ENCODE peak calls at places on chromosome 4, in eight cellular contexts. C is HepG2, W is HCT116, V is GM23338, D is breast epithelium, B is endothelial cell of umbilical vein, P is sigmoid colon, S is K562. J is an unnamed sample. For H3K27me3, the result is how much of the 10 kb centered on the place peaks cover.

GRCh38 chr4:177441061-177441802 is 1.0 kb downstream of the AGA start:
- DNase-seq in B (no peak), V (peak), S (peak), D (no peak), C (peak), P (no peak), W (no peak), J (no peak)

GRCh38 chr4:184415071-184415470 is 59.3 kb downstream of the IRF2 start:
- DNase-seq in W (no peak), B (no peak), P (no peak), V (no peak), C (no peak), S (no peak), D (no peak), J (no peak)

GRCh38 chr4:147550626-147551250 is 66.5 kb upstream of the TMEM184C start:
- DNase-seq in S (no peak), D (no peak), P (no peak), W (no peak), V (no peak), C (no peak), B (peak), J (no peak)

GRCh38 chr4:82898322-82899243 is 2.0 kb upstream of the THAP9 start:
- DNase-seq in C (no peak), B (peak), P (no peak), S (no peak), V (no peak), W (no peak), D (no peak), J (no peak)

GRCh38 chr4:169774466-169775445 is 17.0 kb upstream of the HPF1 start:
- DNase-seq in V (peak), C (no peak), W (no peak), D (no peak), S (peak), P (no peak), B (peak), J (no peak)

GRCh38 chr4:2696423-2696822 is 59.7 kb downstream of the TNIP2 start:
- DNase-seq in W (no peak), P (no peak), V (no peak), D (no peak), S (no peak), B (no peak), C (no peak), J (no peak)

GRCh38 chr4:74267998-74268606 is 40.2 kb upstream of the EPGN start:
- DNase-seq in B (peak), S (no peak), W (peak), D (no peak), C (no peak), P (no peak), V (no peak), J (no peak)

GRCh38 chr4:39621582-39621981 is 17.1 kb downstream of the SMIM14 start:
- DNase-seq in W (peak), V (peak), D (no peak), B (peak), S (no peak), C (peak), P (no peak), J (no peak)

GRCh38 chr4:14087459-14087858 is 459.9 kb upstream of the BOD1L1 start:
- DNase-seq in B (no peak), P (no peak), V (no peak), D (no peak), W (no peak), C (no peak), S (no peak), J (no peak)

GRCh38 chr4:114028071-114028470 is 48.6 kb upstream of the ARSJ start:
- DNase-seq in B (peak), S (no peak), V (no peak), D (no peak), P (no peak), C (no peak), W (no peak), J (no peak)

GRCh38 chr4:73028621-73029020 is 40.9 kb downstream of the COX18 start:
- DNase-seq in C (no peak), V (no peak), P (no peak), S (no peak), D (no peak), W (no peak), B (no peak), J (no peak)

GRCh38 chr4:111641813-111642579 is 503.3 kb upstream of the FAM241A start:
- DNase-seq in W (peak), S (peak), B (peak), C (peak), D (peak), V (peak), P (peak), J (peak)

GRCh38 chr4:74733760-74734159 is 60.6 kb downstream of the BTC start:
- DNase-seq in B (no peak), S (no peak), C (no peak), W (no peak), P (no peak), V (no peak), D (no peak), J (no peak)

GRCh38 chr4:95165926-95166524 is 382.7 kb downstream of the UNC5C start:
- DNase-seq in V (peak), C (peak), W (peak), D (no peak), S (peak), P (no peak), B (peak), J (peak)

GRCh38 chr4:85955614-85956295 is 404.1 kb downstream of the MAPK10 start:
- DNase-seq in D (no peak), P (no peak), B (no peak), C (no peak), S (no peak), V (peak), W (no peak), J (no peak)

GRCh38 chr4:58981828-58982227 is 1871.6 kb upstream of the IGFBP7 start:
- DNase-seq in P (no peak), S (no peak), B (no peak), W (no peak), C (no peak), V (no peak), D (no peak), J (no peak)

GRCh38 chr4:87150498-87151261 is 69.7 kb downstream of the KLHL8 start:
- DNase-seq in S (peak), B (peak), V (peak), P (no peak), W (peak), C (peak), D (no peak), J (peak)

GRCh38 chr4:120078216-120078615 is 11.6 kb upstream of the MAD2L1 start:
- DNase-seq in W (no peak), D (no peak), P (no peak), V (no peak), C (no peak), B (no peak), S (no peak), J (no peak)

GRCh38 chr4:6942238-6942800 is 32.7 kb downstream of the TBC1D14 start:
- DNase-seq in W (peak), C (no peak), B (peak), P (no peak), S (peak), V (no peak), D (no peak), J (no peak)

GRCh38 chr4:168636506-168637176 is 139.8 kb downstream of the PALLD start:
- DNase-seq in B (peak), W (no peak), D (no peak), S (no peak), P (no peak), V (no peak), C (no peak), J (no peak)

GRCh38 chr4:92254767-92255442 is 48.9 kb upstream of the GRID2 start:
- DNase-seq in P (no peak), V (peak), C (no peak), B (no peak), W (no peak), D (no peak), S (no peak), J (no peak)

GRCh38 chr4:48254381-48255072 is 15.1 kb downstream of the TEC start:
- DNase-seq in V (no peak), C (no peak), S (no peak), P (no peak), D (no peak), B (no peak), W (no peak), J (no peak)

GRCh38 chr4:910366-911091 is 21.6 kb downstream of the GAK start:
- DNase-seq in B (no peak), W (no peak), P (no peak), S (no peak), V (no peak), C (no peak), D (no peak), J (no peak)

GRCh38 chr4:117783716-117784115 is 250.6 kb upstream of the NDST3 start:
- DNase-seq in S (no peak), W (no peak), V (no peak), D (no peak), C (no peak), P (no peak), B (peak), J (no peak)

GRCh38 chr4:15914291-15914690 is 24.2 kb downstream of the FGFBP1 start:
- DNase-seq in W (no peak), V (no peak), P (no peak), D (no peak), S (no peak), C (no peak), B (no peak), J (no peak)

GRCh38 chr4:162104459-162105124 is 59.2 kb downstream of the FSTL5 start:
- DNase-seq in V (peak), D (no peak), C (no peak), P (no peak), S (no peak), B (no peak), W (no peak), J (no peak)

GRCh38 chr4:82268050-82268825 is 105.6 kb downstream of the HNRNPD start:
- DNase-seq in S (peak), V (peak), P (peak), D (peak), C (peak), W (peak), B (peak), J (peak)

GRCh38 chr4:126113058-126113457 is 798.3 kb downstream of the FAT4 start:
- DNase-seq in V (no peak), C (no peak), W (no peak), B (no peak), D (no peak), S (no peak), P (no peak), J (no peak)

GRCh38 chr4:113878718-113879117 is 100.7 kb downstream of the ARSJ start:
- DNase-seq in C (peak), V (peak), W (no peak), S (no peak), D (no peak), B (peak), P (no peak), J (no peak)

GRCh38 chr4:932713-933070 is 432 bp downstream of the TMEM175 start:
- DNase-seq in V (no peak), B (no peak), W (no peak), C (peak), S (peak), P (no peak), D (no peak), J (no peak)

GRCh38 chr4:147447820-147448219 is 33.1 kb upstream of the EDNRA start:
- DNase-seq in C (no peak), D (no peak), W (no peak), S (no peak), B (no peak), V (no peak), P (no peak), J (no peak)

GRCh38 chr4:148634476-148634875 is 192.3 kb upstream of the NR3C2 start:
- DNase-seq in S (no peak), D (no peak), C (no peak), W (no peak), V (no peak), P (no peak), B (no peak), J (no peak)

GRCh38 chr4:54254915-54255246 is 25.8 kb downstream of the PDGFRA start:
- DNase-seq in S (no peak), D (no peak), V (no peak), P (no peak), C (no peak), W (no peak), B (no peak), J (no peak)

GRCh38 chr4:96670381-96670780 is 830.5 kb downstream of the PDHA2 start:
- DNase-seq in B (no peak), V (no peak), P (no peak), D (no peak), C (no peak), W (no peak), S (no peak), J (no peak)

GRCh38 chr4:153222790-153223417 is 18.7 kb downstream of the TRIM2 start:
- DNase-seq in B (peak), D (no peak), W (no peak), C (no peak), V (peak), S (no peak), P (peak), J (peak)

GRCh38 chr4:153221783-153222161 is 17.5 kb downstream of the TRIM2 start:
- DNase-seq in B (no peak), W (no peak), S (no peak), C (no peak), D (no peak), P (no peak), V (no peak), J (no peak)

GRCh38 chr4:153220709-153221367 is 16.6 kb downstream of the TRIM2 start:
- DNase-seq in D (no peak), B (no peak), W (no peak), S (no peak), C (no peak), P (no peak), V (no peak), J (no peak)

GRCh38 chr4:153223418-153223792 is 19.2 kb downstream of the TRIM2 start:
- DNase-seq in W (no peak), B (no peak), P (no peak), S (no peak), D (no peak), V (no peak), C (no peak), J (no peak)

DNA sequence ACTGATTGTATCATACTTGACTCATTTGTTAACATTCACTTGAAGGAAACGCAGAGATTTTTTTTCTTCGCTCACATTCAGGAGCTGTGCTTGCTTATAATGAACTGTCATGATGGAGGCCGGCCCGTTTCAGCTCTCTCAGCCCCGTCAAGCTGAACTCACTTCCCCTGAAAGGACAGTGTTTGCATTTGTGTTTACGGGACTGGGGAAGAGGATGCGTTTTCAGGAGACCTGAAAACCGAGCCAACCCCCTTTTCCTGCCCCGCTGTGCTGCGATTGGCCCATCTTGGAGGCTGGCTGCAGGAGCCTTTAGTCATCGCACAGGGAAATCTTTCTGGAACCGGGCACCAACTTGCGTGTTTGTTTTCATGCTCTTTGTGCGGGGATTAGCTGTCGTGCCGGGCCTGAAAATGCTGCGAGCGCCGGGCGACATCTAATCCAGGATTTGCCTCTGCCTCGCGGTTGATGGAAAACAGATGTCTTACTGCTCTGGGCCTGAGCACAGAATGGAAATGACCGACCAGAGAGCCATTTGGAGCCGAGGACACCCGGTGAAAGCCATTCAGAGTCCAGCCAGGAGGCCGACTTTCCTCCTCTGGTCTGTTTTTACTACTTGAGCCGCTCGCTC is 18.0 kb downstream of the TRIM2 start:
- DNase-seq in B (peak), S (no peak), V (peak), P (peak), D (peak), C (no peak), W (no peak), J (peak)
- TF ChIP-seq POLR2AphosphoS5 in B (no peak), S (no peak), V (no peak), P (peak), D (peak), C (no peak), W (no peak), J (peak)

GRCh38 chr4:80206541-80207171 is 9.4 kb downstream of the PRDM8 start:
- DNase-seq in B (peak), D (no peak), P (peak), S (no peak), C (no peak), W (no peak), V (peak), J (no peak)
- H3K27me3 ChIP-seq in B (under half), D (under half), P (under half), S (under half), C (under half), W (under half), V (half or more), J (under half)

DNA sequence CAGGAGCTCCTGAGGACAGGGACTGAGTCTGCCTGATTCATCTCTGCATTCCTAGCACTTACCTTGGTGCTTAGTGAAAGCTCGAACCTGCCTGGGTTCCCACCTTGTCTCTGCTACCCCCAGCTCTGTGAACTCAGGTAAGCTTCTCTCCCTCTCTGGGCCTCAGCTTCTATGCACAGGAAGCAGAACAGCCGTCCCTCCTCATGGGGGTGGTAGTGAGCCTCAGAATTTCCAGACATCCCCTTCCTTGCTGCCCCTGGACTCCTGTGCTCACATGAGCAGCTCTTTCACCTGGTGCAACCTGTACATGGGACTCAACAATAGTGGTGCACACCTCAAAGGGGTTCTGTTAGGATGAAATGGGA is 50.8 kb downstream of the HTRA3 start:
- DNase-seq in B (no peak), S (peak), D (no peak), W (no peak), C (peak), P (no peak), V (peak), J (no peak)
- TF ChIP-seq CTCF in B (peak), S (peak), D (no peak), W (peak), C (peak), P (no peak), V (peak), J (no peak)

DNA sequence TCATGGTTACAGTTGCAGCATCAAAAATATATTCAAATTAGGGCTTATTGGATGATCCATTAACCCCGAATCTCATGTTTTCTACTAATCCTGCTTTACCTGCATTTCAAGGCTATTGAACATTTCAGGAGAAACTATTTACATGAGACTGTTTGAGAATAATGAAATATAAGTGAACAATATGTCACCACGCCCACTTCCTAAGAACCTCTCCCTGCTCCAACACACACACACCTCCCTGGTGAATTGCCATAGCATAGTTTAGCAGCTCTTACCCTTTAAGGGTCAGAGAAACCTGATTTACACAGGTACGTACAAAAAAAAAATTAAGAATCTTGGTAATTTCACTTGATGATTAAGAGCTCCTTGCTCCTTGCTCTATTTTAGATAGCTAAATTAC is 113.4 kb downstream of the ANXA5 start:
- DNase-seq in B (no peak), P (no peak), C (no peak), V (no peak), D (no peak), W (no peak), S (no peak), J (no peak)
- TF ChIP-seq POLR2AphosphoS5 in B (no peak), P (no peak), C (no peak), V (no peak), D (no peak), W (no peak), S (no peak), J (no peak)

GRCh38 chr4:42123071-42123644 is 29.3 kb downstream of the BEND4 start:
- DNase-seq in V (no peak), W (no peak), S (no peak), P (no peak), D (no peak), C (no peak), B (no peak), J (no peak)

GRCh38 chr4:42122237-42122636 is 30.2 kb downstream of the BEND4 start:
- DNase-seq in D (no peak), S (no peak), W (no peak), C (no peak), P (no peak), V (no peak), B (no peak), J (no peak)

GRCh38 chr4:42119916-42120315 is 32.5 kb downstream of the BEND4 start:
- DNase-seq in P (no peak), B (no peak), C (no peak), S (no peak), D (no peak), W (no peak), V (peak), J (no peak)
- H3K27me3 ChIP-seq in P (under half), B (under half), C (under half), S (under half), D (under half), W (under half), V (under half), J (under half)

GRCh38 chr4:18042012-18042411 is 20.5 kb upstream of the LCORL start:
- DNase-seq in D (no peak), V (no peak), B (no peak), W (no peak), C (no peak), P (no peak), S (no peak), J (no peak)

GRCh38 chr4:18039113-18039512 is 17.6 kb upstream of the LCORL start:
- DNase-seq in B (no peak), C (no peak), D (no peak), V (no peak), W (no peak), S (no peak), P (no peak), J (no peak)

GRCh38 chr4:18041114-18041513 is 19.6 kb upstream of the LCORL start:
- DNase-seq in P (no peak), W (no peak), S (no peak), V (no peak), C (no peak), D (no peak), B (no peak), J (no peak)

GRCh38 chr4:18042754-18043153 is 21.2 kb upstream of the LCORL start:
- DNase-seq in S (no peak), B (no peak), V (peak), P (no peak), W (peak), D (no peak), C (no peak), J (no peak)
- TF ChIP-seq CTCF in S (peak), B (no peak), V (peak), P (no peak), W (peak), D (no peak), C (no peak), J (no peak)

GRCh38 chr4:156931267-156931666 is 40.3 kb downstream of the PDGFC start:
- DNase-seq in C (peak), V (no peak), W (peak), B (peak), D (peak), S (no peak), P (no peak), J (peak)
- TF ChIP-seq POLR2AphosphoS5 in C (no peak), V (no peak), W (peak), B (peak), D (no peak), S (no peak), P (no peak), J (peak)